ENCODE peak calls at places on chromosomes 12 and 14, in four cellular contexts. One of them, this sample, is unnamed.

GRCh38 chr14:43983721-43984120 is 523.4 kb downstream of the FSCB start:
- DNase-seq in skeletal muscle cell: no peak
- DNase-seq in MCF 10A: no peak
- DNase-seq in CD8-positive, alpha-beta memory T cell: no peak
- DNase-seq in this sample: no peak

GRCh38 chr14:96509457-96510090 is 7.4 kb downstream of the PAPOLA start:
- DNase-seq in skeletal muscle cell: no peak
- DNase-seq in MCF 10A: no peak
- DNase-seq in CD8-positive, alpha-beta memory T cell: no peak
- DNase-seq in this sample: no peak

GRCh38 chr12:127273621-127274020 is 993.3 kb upstream of the TMEM132C start:
- DNase-seq in skeletal muscle cell: peak; percentile 52
- DNase-seq in MCF 10A: peak; percentile 54
- DNase-seq in CD8-positive, alpha-beta memory T cell: no peak
- DNase-seq in this sample: no peak

GRCh38 chr14:65588426-65589140 is 176.1 kb downstream of the FUT8 start:
- DNase-seq in skeletal muscle cell: no peak
- DNase-seq in MCF 10A: no peak
- DNase-seq in CD8-positive, alpha-beta memory T cell: no peak
- DNase-seq in this sample: no peak

GRCh38 chr14:99769123-99769522 is 24.1 kb upstream of the EML1 start:
- DNase-seq in skeletal muscle cell: no peak
- DNase-seq in MCF 10A: no peak
- DNase-seq in CD8-positive, alpha-beta memory T cell: no peak
- DNase-seq in this sample: no peak

GRCh38 chr12:14905269-14906004 is 19.8 kb upstream of the MGP start:
- DNase-seq in skeletal muscle cell: no peak
- DNase-seq in MCF 10A: peak; percentile 24
- DNase-seq in CD8-positive, alpha-beta memory T cell: no peak
- DNase-seq in this sample: no peak

GRCh38 chr12:123150804-123151678 is at the start of gene PITPNM2:
- DNase-seq in skeletal muscle cell: no peak
- DNase-seq in MCF 10A: peak; percentile 56
- DNase-seq in CD8-positive, alpha-beta memory T cell: peak; percentile 29
- DNase-seq in this sample: no peak

GRCh38 chr12:120713861-120714482 is 3.7 kb downstream of the UNC119B start:
- DNase-seq in skeletal muscle cell: peak; percentile 35
- DNase-seq in MCF 10A: peak; percentile 87
- DNase-seq in CD8-positive, alpha-beta memory T cell: peak; percentile 64
- DNase-seq in this sample: peak; percentile 73

GRCh38 chr12:51591020-51591901 is at the start of gene SCN8A:
- DNase-seq in skeletal muscle cell: peak; percentile 23
- DNase-seq in MCF 10A: no peak
- DNase-seq in CD8-positive, alpha-beta memory T cell: peak; percentile 41
- DNase-seq in this sample: peak; percentile 9

GRCh38 chr14:24279301-24280186 is 8.1 kb upstream of the RABGGTA start:
- DNase-seq in skeletal muscle cell: no peak
- DNase-seq in MCF 10A: peak; percentile 57
- DNase-seq in CD8-positive, alpha-beta memory T cell: no peak
- DNase-seq in this sample: no peak

GRCh38 chr12:132525011-132525832 is 35.3 kb downstream of the FBRSL1 start:
- DNase-seq in skeletal muscle cell: no peak
- DNase-seq in MCF 10A: no peak
- DNase-seq in CD8-positive, alpha-beta memory T cell: no peak
- DNase-seq in this sample: no peak

GRCh38 chr12:124532947-124533346 is 34.5 kb downstream of the NCOR2 start:
- DNase-seq in skeletal muscle cell: no peak
- DNase-seq in MCF 10A: no peak
- DNase-seq in CD8-positive, alpha-beta memory T cell: no peak
- DNase-seq in this sample: no peak

GRCh38 chr12:93127582-93128331 is 198.7 kb upstream of the EEA1 start:
- DNase-seq in skeletal muscle cell: peak; percentile 98
- DNase-seq in MCF 10A: peak; percentile 96
- DNase-seq in CD8-positive, alpha-beta memory T cell: no peak
- DNase-seq in this sample: peak; percentile 98

GRCh38 chr12:9920451-9920850 is 11.7 kb downstream of the CLEC2A start:
- DNase-seq in skeletal muscle cell: no peak
- DNase-seq in MCF 10A: no peak
- DNase-seq in CD8-positive, alpha-beta memory T cell: no peak
- DNase-seq in this sample: no peak

GRCh38 chr12:92349635-92350034 is 204.0 kb upstream of the BTG1 start:
- DNase-seq in skeletal muscle cell: no peak
- DNase-seq in MCF 10A: no peak
- DNase-seq in CD8-positive, alpha-beta memory T cell: no peak
- DNase-seq in this sample: no peak

GRCh38 chr12:131002271-131002670 is 48.6 kb downstream of the ADGRD1 start:
- DNase-seq in skeletal muscle cell: no peak
- DNase-seq in MCF 10A: no peak
- DNase-seq in CD8-positive, alpha-beta memory T cell: no peak
- DNase-seq in this sample: no peak

GRCh38 chr12:131056626-131057025 is 102.9 kb downstream of the ADGRD1 start:
- DNase-seq in skeletal muscle cell: no peak
- DNase-seq in MCF 10A: no peak
- DNase-seq in CD8-positive, alpha-beta memory T cell: no peak
- DNase-seq in this sample: no peak

GRCh38 chr12:63038361-63039100 is 103.6 kb upstream of the PPM1H start:
- DNase-seq in skeletal muscle cell: no peak
- DNase-seq in MCF 10A: no peak
- DNase-seq in CD8-positive, alpha-beta memory T cell: no peak
- DNase-seq in this sample: no peak

GRCh38 chr12:54622463-54623183 is 12.1 kb downstream of the LACRT start:
- DNase-seq in skeletal muscle cell: peak; percentile 3
- DNase-seq in MCF 10A: no peak
- DNase-seq in CD8-positive, alpha-beta memory T cell: no peak
- DNase-seq in this sample: no peak

GRCh38 chr12:62933220-62933870 is 1.6 kb downstream of the PPM1H start:
- DNase-seq in skeletal muscle cell: no peak
- DNase-seq in MCF 10A: no peak
- DNase-seq in CD8-positive, alpha-beta memory T cell: no peak
- DNase-seq in this sample: no peak

GRCh38 chr12:52990206-52990605 is 16.1 kb upstream of the EIF4B start:
- DNase-seq in skeletal muscle cell: no peak
- DNase-seq in MCF 10A: no peak
- DNase-seq in CD8-positive, alpha-beta memory T cell: no peak
- DNase-seq in this sample: no peak

GRCh38 chr12:15497621-15498285 is 175.4 kb downstream of the PTPRO start:
- DNase-seq in skeletal muscle cell: no peak
- DNase-seq in MCF 10A: no peak
- DNase-seq in CD8-positive, alpha-beta memory T cell: no peak
- DNase-seq in this sample: no peak